ENCODE peak calls at places on chromosome 21, in six cellular contexts. M is IMR-90, K is mesenchymal stem cell, X is H9, V is mesendoderm, T is H1. N is an unnamed sample.

GRCh38 chr21:43733529-43734071 is 14.7 kb downstream of the PDXK start:
- DNase-seq in M (peak; percentile 79), K (peak; percentile 16), X (no peak), V (no peak), T (no peak), N (no peak)

GRCh38 chr21:39518845-39519205 is 67.1 kb downstream of the SH3BGR start:
- DNase-seq in M (no peak), K (no peak), X (no peak), V (no peak), T (no peak), N (no peak)

GRCh38 chr21:41611966-41612606 is 104.1 kb upstream of the TMPRSS2 start:
- DNase-seq in M (peak; percentile 15), K (no peak), X (peak; percentile 73), V (peak; percentile 76), T (peak; percentile 73), N (no peak)

GRCh38 chr21:28063241-28063640 is 929.4 kb downstream of the LTN1 start:
- DNase-seq in M (no peak), K (no peak), X (no peak), V (no peak), T (no peak), N (no peak)

GRCh38 chr21:42257091-42257760 is 38.3 kb downstream of the ABCG1 start:
- DNase-seq in M (no peak), K (peak; percentile 12), X (no peak), V (no peak), T (no peak), N (no peak)

GRCh38 chr21:29947119-29947518 is 7.3 kb upstream of the GRIK1 start:
- DNase-seq in M (no peak), K (no peak), X (no peak), V (peak; percentile 71), T (no peak), N (no peak)

GRCh38 chr21:41564871-41565281 is 56.9 kb upstream of the TMPRSS2 start:
- DNase-seq in M (no peak), K (peak; percentile 71), X (no peak), V (no peak), T (no peak), N (no peak)

GRCh38 chr21:44482581-44483287 is 27.4 kb downstream of the LRRC3 start:
- DNase-seq in M (no peak), K (no peak), X (no peak), V (peak; percentile 74), T (no peak), N (no peak)

GRCh38 chr21:43736224-43736883 is 17.4 kb downstream of the PDXK start:
- DNase-seq in M (no peak), K (peak; percentile 17), X (no peak), V (no peak), T (no peak), N (no peak)

GRCh38 chr21:27104749-27105439 is 138.0 kb upstream of the ADAMTS5 start:
- DNase-seq in M (peak; percentile 51), K (peak; percentile 46), X (no peak), V (peak; percentile 18), T (no peak), N (no peak)

GRCh38 chr21:38282921-38283320 is 26.1 kb downstream of the KCNJ15 start:
- DNase-seq in M (peak; percentile 50), K (peak; percentile 66), X (no peak), V (no peak), T (no peak), N (no peak)

GRCh38 chr21:37356710-37357109 is 9.9 kb upstream of the DYRK1A start:
- DNase-seq in M (no peak), K (no peak), X (no peak), V (no peak), T (no peak), N (no peak)

GRCh38 chr21:28132713-28133112 is 860.0 kb downstream of the LTN1 start:
- DNase-seq in M (peak; percentile 44), K (no peak), X (no peak), V (no peak), T (no peak), N (no peak)

GRCh38 chr21:42009831-42010506 is at the start of gene ZBTB21:
- DNase-seq in M (peak; percentile 97), K (peak; percentile 97), X (peak; percentile 97), V (peak; percentile 99), T (peak; percentile 98), N (peak; percentile 98)

GRCh38 chr21:38389891-38390290 is 108.4 kb downstream of the ERG start:
- DNase-seq in M (no peak), K (no peak), X (no peak), V (no peak), T (no peak), N (no peak)

GRCh38 chr21:42448683-42449082 is 45.0 kb downstream of the UBASH3A start:
- DNase-seq in M (no peak), K (no peak), X (no peak), V (no peak), T (no peak), N (no peak)

GRCh38 chr21:37829447-37829846 is 86.8 kb downstream of the KCNJ6 start:
- DNase-seq in M (peak; percentile 70), K (peak; percentile 65), X (no peak), V (no peak), T (no peak), N (no peak)

GRCh38 chr21:37531402-37532042 is 164.9 kb downstream of the DYRK1A start:
- DNase-seq in M (no peak), K (no peak), X (no peak), V (no peak), T (no peak), N (no peak)

GRCh38 chr21:23725576-23725975 is 1881.7 kb downstream of the MRPL39 start:
- DNase-seq in M (no peak), K (no peak), X (no peak), V (peak; percentile 59), T (no peak), N (no peak)

GRCh38 chr21:38945536-38946245 is 140.0 kb downstream of the ETS2 start:
- DNase-seq in M (peak; percentile 58), K (peak; percentile 75), X (peak; percentile 41), V (peak; percentile 88), T (peak; percentile 59), N (peak; percentile 71)

GRCh38 chr21:42262826-42263225 is 43.9 kb downstream of the ABCG1 start:
- DNase-seq in M (peak; percentile 24), K (peak; percentile 53), X (no peak), V (peak; percentile 53), T (no peak), N (no peak)

GRCh38 chr21:25985990-25986389 is 184.6 kb downstream of the APP start:
- DNase-seq in M (no peak), K (no peak), X (no peak), V (no peak), T (no peak), N (no peak)

GRCh38 chr21:25986928-25987327 is 183.6 kb downstream of the APP start:
- DNase-seq in M (no peak), K (no peak), X (no peak), V (no peak), T (no peak), N (no peak)

GRCh38 chr21:25980710-25981109 is 189.9 kb downstream of the APP start:
- DNase-seq in M (no peak), K (no peak), X (no peak), V (no peak), T (no peak), N (no peak)

GRCh38 chr21:25984538-25984937 is 186.0 kb downstream of the APP start:
- DNase-seq in M (no peak), K (no peak), X (no peak), V (no peak), T (no peak), N (no peak)

DNA sequence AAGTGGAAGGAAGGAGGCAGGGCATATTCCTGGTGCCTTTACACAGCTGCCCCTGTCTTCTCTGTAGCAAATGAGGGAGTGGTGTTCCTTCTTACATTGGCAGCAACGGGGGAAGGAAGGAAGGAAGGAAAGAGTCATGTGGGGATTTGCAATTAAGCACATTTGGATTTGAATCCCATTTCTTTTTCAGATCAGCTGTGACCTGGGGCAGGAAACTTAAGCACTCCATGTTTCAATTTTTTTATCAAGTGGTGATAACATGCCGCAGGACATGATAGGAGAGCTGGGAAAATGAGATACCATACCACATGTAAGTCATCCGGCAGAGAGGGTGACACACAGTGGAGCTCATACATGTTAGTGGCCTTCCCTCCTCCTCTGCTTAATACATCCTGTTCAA is 186.8 kb downstream of the APP start:
- DNase-seq in M (no peak), K (no peak), X (no peak), V (peak; percentile 39), T (no peak), N (no peak)
- H2BK15ac ChIP-seq in M (no peak overlapping the region), K (no peak overlapping the region), X (no peak overlapping the region), V (no peak overlapping the region), T (no peak overlapping the region), N (no peak overlapping the region)

DNA sequence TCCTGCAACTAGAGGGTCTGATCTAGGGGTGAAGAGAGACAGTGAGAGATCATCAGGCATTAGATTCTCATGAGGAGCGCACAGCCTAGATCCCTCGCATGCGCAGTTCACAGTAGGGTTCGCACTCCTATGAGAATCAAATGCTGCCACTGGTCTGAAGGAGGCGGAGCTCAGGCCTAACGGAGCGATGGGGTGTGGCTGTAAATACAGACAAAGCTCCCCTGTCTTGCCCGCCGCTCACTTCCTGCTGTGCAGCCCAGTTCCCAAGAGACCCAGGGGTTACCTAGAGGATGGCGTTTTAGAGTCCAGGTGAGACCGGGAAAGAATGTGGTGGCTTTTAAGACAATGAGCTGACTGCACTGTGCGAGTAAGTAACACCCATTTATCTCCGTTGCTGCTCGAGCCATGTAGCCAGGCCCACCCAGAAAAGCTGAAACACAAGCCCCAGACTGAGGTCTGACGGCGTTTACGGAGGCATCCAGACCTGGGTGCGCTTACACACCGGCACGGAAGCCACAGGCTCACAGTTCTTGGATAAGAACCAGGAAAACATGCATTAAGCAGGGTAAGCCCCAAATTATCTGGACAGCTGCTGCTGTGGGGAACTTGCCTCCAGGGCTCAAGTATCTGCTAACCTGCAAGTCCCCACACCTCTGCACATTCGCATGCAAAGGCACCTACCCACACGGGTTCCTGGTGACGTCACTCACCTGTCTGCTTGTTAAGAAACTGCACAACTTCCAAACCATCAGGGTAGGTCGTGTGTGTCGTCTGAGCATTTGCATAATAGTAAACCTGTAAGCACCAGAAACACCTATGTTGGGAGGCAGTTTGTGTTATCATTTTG is 12.5 kb downstream of the TCP10L start:
- DNase-seq in M (no peak), K (no peak), X (no peak), V (no peak), T (no peak), N (no peak)
- H4K8ac ChIP-seq in M (no peak overlapping the region), K (no peak overlapping the region), X (no peak overlapping the region), V (no peak overlapping the region), T (no peak overlapping the region), N (no peak overlapping the region)

DNA sequence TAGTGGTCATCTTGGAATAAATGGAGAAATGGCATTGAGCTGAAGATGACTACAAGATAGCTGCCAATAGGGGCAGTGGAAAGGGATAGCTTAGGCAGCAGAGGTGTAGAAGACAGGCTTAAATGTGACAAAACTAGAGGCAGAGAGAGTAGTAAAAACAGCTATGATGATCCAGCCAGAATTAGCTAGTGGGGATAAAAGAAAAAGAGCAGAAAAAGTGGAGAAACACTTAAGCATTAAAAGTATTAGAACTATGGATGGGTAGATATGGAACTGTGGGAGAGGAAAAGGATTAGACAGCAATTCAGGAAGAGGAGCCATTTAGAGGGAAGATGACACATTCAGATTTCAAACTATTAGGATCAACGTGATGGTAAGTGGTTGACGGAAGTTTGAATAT is 202.5 kb upstream of the SAMSN1 start:
- DNase-seq in M (no peak), K (no peak), X (no peak), V (no peak), T (no peak), N (no peak)
- H2BK15ac ChIP-seq in M (no peak overlapping the region), K (no peak overlapping the region), X (no peak overlapping the region), V (no peak overlapping the region), T (no peak overlapping the region), N (no peak overlapping the region)

GRCh38 chr21:19326581-19327319 is 923.2 kb upstream of the TMPRSS15 start:
- DNase-seq in M (no peak), K (no peak), X (no peak), V (no peak), T (no peak), N (no peak)

GRCh38 chr21:19321688-19322087 is 918.1 kb upstream of the TMPRSS15 start:
- DNase-seq in M (no peak), K (no peak), X (no peak), V (peak; percentile 10), T (no peak), N (no peak)

GRCh38 chr21:19322360-19322759 is 918.8 kb upstream of the TMPRSS15 start:
- DNase-seq in M (no peak), K (no peak), X (no peak), V (no peak), T (no peak), N (no peak)
- H4K8ac ChIP-seq in M (no peak overlapping the region), K (no peak overlapping the region), X (no peak overlapping the region), V (no peak overlapping the region), T (no peak overlapping the region), N (no peak overlapping the region)

N was measured in neuronal stem cell.